ENCODE peak calls at places on chromosomes 12 and 14, in ten cellular contexts. G is upper lobe of left lung; Q is sigmoid colon; C is GM23338; X is CD4-positive, CD25-positive, alpha-beta regulatory T cell; Y is CD8-positive, alpha-beta memory T cell; S is neural progenitor cell; Z is heart right ventricle; I is lower leg skin; F is cardiac fibroblast. H is an unnamed sample.

GRCh38 chr12:107320031-107320928 is 226.9 kb upstream of the CRY1 start:
- DNase-seq in I (peak; percentile 74), Q (no peak), Y (peak; percentile 83), G (peak; percentile 48), F (peak; percentile 58), C (peak; percentile 76), X (peak; percentile 78), S (peak; percentile 76), Z (peak; percentile 24), H (peak; percentile 65)

GRCh38 chr12:82685721-82686222 is 934 bp upstream of the TMTC2 start:
- DNase-seq in C (peak; percentile 98), F (peak; percentile 93), S (peak; percentile 97), I (peak; percentile 94), Z (peak; percentile 93), G (peak; percentile 99), X (peak; percentile 88), Q (peak; percentile 98), Y (peak; percentile 92), H (peak; percentile 85)

GRCh38 chr12:124750787-124751471 is 112.7 kb downstream of the SCARB1 start:
- DNase-seq in Y (no peak), C (peak; percentile 87), Z (no peak), G (no peak), S (peak; percentile 76), X (no peak), Q (no peak), F (no peak), I (no peak), H (no peak)

GRCh38 chr12:42603246-42603645 is 13.7 kb upstream of the PRICKLE1 start:
- DNase-seq in G (no peak), I (no peak), Q (no peak), Z (no peak), Y (no peak), S (peak; percentile 41), F (no peak), X (no peak), C (no peak), H (no peak)

GRCh38 chr12:125081427-125081826 is 16.2 kb downstream of the AACS start:
- DNase-seq in Z (no peak), Q (no peak), X (no peak), S (no peak), F (no peak), C (no peak), Y (no peak), I (no peak), G (no peak), H (no peak)

GRCh38 chr12:19646599-19646998 is 207.3 kb downstream of the AEBP2 start:
- DNase-seq in X (no peak), G (no peak), Y (no peak), I (no peak), Z (no peak), S (no peak), Q (no peak), C (no peak), F (no peak), H (no peak)

GRCh38 chr12:111532741-111533140 is 66.4 kb downstream of the ATXN2 start:
- DNase-seq in S (peak; percentile 51), X (no peak), F (no peak), Q (no peak), Y (no peak), I (no peak), G (no peak), C (peak; percentile 24), Z (no peak), H (no peak)

GRCh38 chr12:19641235-19642080 is 202.2 kb downstream of the AEBP2 start:
- DNase-seq in S (no peak), G (no peak), Z (no peak), C (no peak), I (no peak), F (no peak), X (no peak), Y (no peak), Q (no peak), H (no peak)

GRCh38 chr14:105858676-105859025 is 332.3 kb downstream of the TMEM121 start:
- DNase-seq in G (no peak), Y (no peak), Z (no peak), Q (no peak), X (peak; percentile 28), F (no peak), I (no peak), S (no peak), C (no peak), H (no peak)

GRCh38 chr14:104877806-104878550 is 12.9 kb downstream of the CEP170B start:
- DNase-seq in C (no peak), F (no peak), G (no peak), X (no peak), Q (no peak), I (no peak), S (no peak), Z (no peak), Y (no peak), H (no peak)

GRCh38 chr14:72714094-72714493 is 179.8 kb downstream of the DPF3 start:
- DNase-seq in G (no peak), I (no peak), Q (peak; percentile 37), Z (no peak), F (no peak), X (peak; percentile 8), S (no peak), Y (peak; percentile 58), C (no peak), H (peak; percentile 86)

GRCh38 chr12:125418902-125419564 is 353.8 kb downstream of the AACS start:
- DNase-seq in I (no peak), F (no peak), C (no peak), Z (no peak), S (no peak), Q (no peak), Y (no peak), X (no peak), G (no peak), H (peak; percentile 86)

GRCh38 chr12:76909290-76909689 is 30.5 kb upstream of the CSRP2 start:
- DNase-seq in X (no peak), Y (no peak), C (peak; percentile 43), Q (no peak), F (no peak), G (no peak), S (peak; percentile 25), I (no peak), Z (no peak), H (no peak)

GRCh38 chr12:75715323-75715644 is 203.9 kb upstream of the KRR1 start:
- DNase-seq in C (no peak), G (no peak), X (no peak), S (no peak), I (no peak), Z (no peak), Y (no peak), F (no peak), Q (no peak), H (no peak)

GRCh38 chr14:101122855-101123129 is 219.3 kb upstream of the RTL1 start:
- DNase-seq in G (no peak), S (no peak), F (no peak), Q (peak; percentile 40), I (no peak), X (no peak), Z (no peak), C (no peak), Y (no peak), H (no peak)

DNA sequence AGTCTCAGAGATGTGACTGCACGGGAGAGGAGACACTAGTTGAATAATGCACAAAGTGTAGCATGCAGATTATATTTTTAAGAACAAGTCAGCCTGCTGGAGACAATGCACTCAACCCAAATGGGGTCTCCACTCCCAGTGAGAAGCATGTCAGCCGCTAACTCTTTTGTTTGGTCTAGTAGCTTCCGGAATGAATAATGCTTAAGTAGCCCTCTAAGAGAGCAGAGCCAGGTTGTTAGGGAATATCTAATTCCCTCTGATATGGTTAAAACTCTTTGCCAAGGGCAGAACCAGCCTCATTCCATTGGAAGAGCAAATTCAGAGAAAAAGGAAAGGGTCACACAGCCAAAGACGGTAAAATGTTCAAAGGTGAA is 80.4 kb downstream of the DAD1 start:
- DNase-seq in I (no peak), S (peak; percentile 16), F (no peak), X (no peak), Z (no peak), G (no peak), Q (no peak), C (no peak), Y (no peak), H (no peak)
- H3K4me3 ChIP-seq in I (no peak overlapping the region), S (no peak overlapping the region), F (no peak overlapping the region), X (peak overlapping the region; percentile 90), Z (no peak overlapping the region), G (no peak overlapping the region), Q (no peak overlapping the region), C (no peak overlapping the region), Y (peak overlapping the region; percentile 65), H (no peak overlapping the region)

GRCh38 chr14:102213984-102214658 is 74.4 kb downstream of the WDR20 start:
- DNase-seq in Y (no peak), G (no peak), I (no peak), X (no peak), Q (no peak), C (peak; percentile 56), Z (no peak), S (no peak), F (no peak), H (no peak)
- H3K4me3 ChIP-seq in Y (no peak overlapping the region), G (no peak overlapping the region), I (no peak overlapping the region), X (no peak overlapping the region), Q (no peak overlapping the region), C (no peak overlapping the region), Z (no peak overlapping the region), S (no peak overlapping the region), F (no peak overlapping the region), H (no peak overlapping the region)

GRCh38 chr12:114698566-114699163 is 14.7 kb upstream of the TBX3 start:
- DNase-seq in G (no peak), C (peak; percentile 74), X (no peak), I (no peak), Q (no peak), Z (no peak), Y (no peak), F (no peak), S (no peak), H (no peak)
- H3K4me3 ChIP-seq in G (peak overlapping the region; percentile 49), C (peak overlapping the region; percentile 51), X (no peak overlapping the region), I (no peak overlapping the region), Q (no peak overlapping the region), Z (peak overlapping the region; percentile 40), Y (no peak overlapping the region), F (peak overlapping the region; percentile 38), S (peak overlapping the region; percentile 15), H (no peak overlapping the region)

GRCh38 chr14:92513966-92514843 is 624 bp downstream of the RIN3 start:
- DNase-seq in Q (peak; percentile 74), G (no peak), X (no peak), Z (no peak), S (peak; percentile 43), I (no peak), Y (peak; percentile 65), C (peak; percentile 58), F (peak; percentile 40), H (no peak)

GRCh38 chr14:92510972-92511371 is 2.6 kb upstream of the RIN3 start:
- DNase-seq in S (peak; percentile 36), Z (no peak), Q (peak; percentile 58), F (no peak), G (no peak), Y (no peak), I (no peak), C (peak; percentile 71), X (no peak), H (no peak)

GRCh38 chr14:92513204-92513965 is at the start of gene RIN3:
- DNase-seq in C (peak; percentile 84), S (peak; percentile 78), Y (peak; percentile 72), Q (peak; percentile 81), G (peak; percentile 64), I (no peak), Z (peak; percentile 67), F (peak; percentile 59), X (peak; percentile 28), H (no peak)

GRCh38 chr14:92512807-92513203 is 776 bp upstream of the RIN3 start:
- DNase-seq in F (no peak), G (no peak), S (no peak), Q (no peak), C (no peak), Y (no peak), X (no peak), I (no peak), Z (no peak), H (no peak)

GRCh38 chr14:92511472-92512247 is 1.9 kb upstream of the RIN3 start:
- DNase-seq in Y (no peak), Q (peak; percentile 65), S (no peak), F (peak; percentile 92), I (no peak), C (no peak), X (no peak), G (no peak), Z (peak; percentile 63), H (no peak)
- H3K4me3 ChIP-seq in Y (no peak overlapping the region), Q (no peak overlapping the region), S (no peak overlapping the region), F (no peak overlapping the region), I (no peak overlapping the region), C (no peak overlapping the region), X (no peak overlapping the region), G (no peak overlapping the region), Z (peak overlapping the region; percentile 74), H (no peak overlapping the region)